ENCODE peak calls at places on chromosomes 12 and 14, in eight cellular contexts. P is Panc1, M is astrocyte of the spinal cord, H is C1 segment of cervical spinal cord, I is neural crest cell, Y is left cardiac atrium, B is IMR-90, K is fibroblast of pulmonary artery. D is an unnamed sample.

GRCh38 chr12:56129210-56129691 is 1.2 kb downstream of the ESYT1 start:
- DNase-seq in P (no peak), M (peak), H (peak), I (peak), Y (peak), B (peak), K (peak), D (peak)

GRCh38 chr12:18546399-18546798 is 191.4 kb downstream of the PLCZ1 start:
- DNase-seq in P (no peak), M (peak), H (no peak), I (no peak), Y (no peak), B (peak), K (peak), D (peak)

GRCh38 chr12:64672925-64673409 is 62.7 kb downstream of the RASSF3 start:
- DNase-seq in P (no peak), M (peak), H (no peak), I (no peak), Y (peak), B (peak), K (peak), D (peak)

GRCh38 chr12:132204064-132204821 is 60.0 kb downstream of the NOC4L start:
- DNase-seq in P (no peak), M (no peak), H (no peak), I (no peak), Y (no peak), B (no peak), K (no peak), D (no peak)

GRCh38 chr12:103503546-103504480 is 8.0 kb upstream of the C12orf42 start:
- DNase-seq in P (no peak), M (no peak), H (no peak), I (peak), Y (no peak), B (no peak), K (no peak), D (no peak)

GRCh38 chr14:99881011-99881410 is 87.8 kb downstream of the EML1 start:
- DNase-seq in P (no peak), M (no peak), H (peak), I (no peak), Y (no peak), B (peak), K (no peak), D (no peak)

GRCh38 chr14:76666746-76667145 is 94.5 kb upstream of the VASH1 start:
- DNase-seq in P (no peak), M (no peak), H (no peak), I (no peak), Y (no peak), B (no peak), K (no peak), D (no peak)

GRCh38 chr12:79834712-79835376 is 100.1 kb downstream of the PPP1R12A start:
- DNase-seq in P (no peak), M (no peak), H (no peak), I (no peak), Y (no peak), B (no peak), K (no peak), D (no peak)

GRCh38 chr12:62601765-62602444 is 135.3 kb downstream of the MON2 start:
- DNase-seq in P (no peak), M (no peak), H (no peak), I (no peak), Y (no peak), B (no peak), K (no peak), D (no peak)

GRCh38 chr14:75826599-75826998 is 155.2 kb downstream of the TGFB3 start:
- DNase-seq in P (no peak), M (no peak), H (no peak), I (no peak), Y (no peak), B (peak), K (no peak), D (peak)

GRCh38 chr14:55681088-55681487 is 101.1 kb downstream of the KTN1 start:
- DNase-seq in P (no peak), M (no peak), H (no peak), I (no peak), Y (no peak), B (no peak), K (no peak), D (no peak)

GRCh38 chr12:48934312-48934706 is 9.0 kb upstream of the FKBP11 start:
- DNase-seq in P (no peak), M (no peak), H (no peak), I (no peak), Y (no peak), B (no peak), K (no peak), D (no peak)

GRCh38 chr12:7985802-7986418 is 46.6 kb upstream of the FOXJ2 start:
- DNase-seq in P (no peak), M (no peak), H (no peak), I (no peak), Y (no peak), B (no peak), K (no peak), D (no peak)

GRCh38 chr12:34398706-34399630 is 376.7 kb downstream of the ALG10 start:
- DNase-seq in P (no peak), M (no peak), H (no peak), I (no peak), Y (peak), B (no peak), K (no peak), D (no peak)

GRCh38 chr14:23321572-23322547 is 603 bp downstream of the PABPN1 start:
- DNase-seq in P (no peak), M (peak), H (peak), I (peak), Y (peak), B (peak), K (peak), D (peak)

GRCh38 chr14:100076133-100076532 is 10.9 kb downstream of the EVL start:
- DNase-seq in P (no peak), M (no peak), H (no peak), I (no peak), Y (no peak), B (peak), K (no peak), D (peak)

GRCh38 chr12:77842430-77842829 is 11.7 kb downstream of the NAV3 start:
- DNase-seq in P (no peak), M (no peak), H (no peak), I (no peak), Y (no peak), B (no peak), K (no peak), D (peak)

GRCh38 chr14:34711169-34711568 is 3.2 kb downstream of the CFL2 start:
- DNase-seq in P (no peak), M (peak), H (no peak), I (no peak), Y (no peak), B (peak), K (peak), D (peak)

GRCh38 chr12:19750116-19750644 is 310.9 kb downstream of the AEBP2 start:
- DNase-seq in P (no peak), M (no peak), H (no peak), I (no peak), Y (no peak), B (no peak), K (peak), D (peak)

GRCh38 chr12:53221203-53222076 is 10.6 kb downstream of the RARG start:
- DNase-seq in P (no peak), M (peak), H (peak), I (peak), Y (peak), B (peak), K (peak), D (peak)

GRCh38 chr12:53481957-53482586 is 17.2 kb downstream of the MAP3K12 start:
- DNase-seq in P (no peak), M (no peak), H (no peak), I (no peak), Y (no peak), B (no peak), K (no peak), D (no peak)